ENCODE peak calls at places on chromosomes 16 and 17, in nine cellular contexts. C, U, I, W, D, N, A, H and S are unnamed samples.

GRCh38 chr16:10228779-10229178 is 46.6 kb upstream of the GRIN2A start:
- DNase-seq in A (peak; percentile 57), W (no peak), I (no peak), U (no peak), C (no peak), N (no peak), H (no peak), D (peak; percentile 74), S (no peak)

GRCh38 chr17:29565643-29566472 is 979 bp downstream of the ABHD15 start:
- DNase-seq in C (no peak), N (peak; percentile 60), U (peak; percentile 61), W (peak; percentile 86), D (no peak), A (peak; percentile 83), H (peak; percentile 61), I (no peak), S (no peak)

GRCh38 chr16:50301626-50302471 is 35.5 kb downstream of the ADCY7 start:
- DNase-seq in H (peak; percentile 77), A (no peak), W (peak; percentile 56), D (peak; percentile 89), C (no peak), N (no peak), I (no peak), U (no peak), S (no peak)

GRCh38 chr16:81635336-81635947 is 143.6 kb upstream of the PLCG2 start:
- DNase-seq in H (no peak), N (no peak), W (no peak), U (no peak), A (no peak), C (no peak), D (no peak), I (no peak), S (no peak)

GRCh38 chr17:58219007-58219788 is at the start of gene MKS1:
- DNase-seq in H (peak; percentile 98), D (peak; percentile 87), W (peak; percentile 98), N (peak; percentile 91), C (peak; percentile 95), A (peak; percentile 97), U (peak; percentile 95), I (peak; percentile 95), S (peak; percentile 89)

GRCh38 chr17:48563385-48563838 is 14.7 kb downstream of the HOXB4 start:
- DNase-seq in A (no peak), I (no peak), U (no peak), W (no peak), N (no peak), D (peak; percentile 66), H (no peak), C (no peak), S (no peak)

GRCh38 chr17:538096-538973 is 176.3 kb downstream of the VPS53 start:
- DNase-seq in H (no peak), I (no peak), A (no peak), U (no peak), W (no peak), C (no peak), N (no peak), D (no peak), S (no peak)

GRCh38 chr17:64638552-64639198 is 23.4 kb downstream of the SMURF2 start:
- DNase-seq in W (no peak), D (peak; percentile 34), A (no peak), U (no peak), H (no peak), C (no peak), I (no peak), N (no peak), S (no peak)

GRCh38 chr16:66278111-66278531 is 88.4 kb upstream of the CDH5 start:
- DNase-seq in D (no peak), A (no peak), C (no peak), N (no peak), W (peak; percentile 45), I (no peak), U (no peak), H (no peak), S (no peak)

GRCh38 chr17:77266891-77267341 is 126.1 kb downstream of the SEC14L1 start:
- DNase-seq in U (no peak), N (peak; percentile 34), A (no peak), C (no peak), W (no peak), H (no peak), I (peak; percentile 86), D (no peak), S (no peak)

GRCh38 chr16:27408602-27409031 is 6.6 kb downstream of the IL21R start:
- DNase-seq in N (no peak), I (no peak), H (no peak), C (no peak), A (peak; percentile 80), D (no peak), U (no peak), W (no peak), S (no peak)